ENCODE peak calls at places on chromosomes 11 and 22, in nine cellular contexts. One of them, this sample, is unnamed.

GRCh38 chr11:130636672-130637463 is 188.4 kb downstream of the ADAMTS15 start:
- DNase-seq in iris pigment epithelial cell: peak; percentile 90
- DNase-seq in H54: no peak
- DNase-seq in stomach: no peak
- DNase-seq in activated CD4-positive, alpha-beta T cell treated with anti-CD3 and anti-CD28 coated beads, Interleukin-2, amount 50 U/mL, for 48 hours: no peak
- DNase-seq in EL: peak; percentile 77
- DNase-seq in gastrocnemius medialis: no peak
- DNase-seq in tibial nerve: no peak
- DNase-seq in aorta: no peak
- DNase-seq in this sample: no peak

GRCh38 chr11:134357545-134357839 is 25.7 kb downstream of the GLB1L2 start:
- DNase-seq in iris pigment epithelial cell: no peak
- DNase-seq in tibial nerve: no peak
- DNase-seq in stomach: no peak
- DNase-seq in activated CD4-positive, alpha-beta T cell treated with anti-CD3 and anti-CD28 coated beads, Interleukin-2, amount 50 U/mL, for 48 hours: no peak
- DNase-seq in aorta: no peak
- DNase-seq in EL: no peak
- DNase-seq in gastrocnemius medialis: no peak
- DNase-seq in H54: no peak
- DNase-seq in this sample: no peak

GRCh38 chr11:1453611-1454386 is 32.8 kb downstream of the MOB2 start:
- DNase-seq in iris pigment epithelial cell: no peak
- DNase-seq in activated CD4-positive, alpha-beta T cell treated with anti-CD3 and anti-CD28 coated beads, Interleukin-2, amount 50 U/mL, for 48 hours: peak; percentile 7
- DNase-seq in gastrocnemius medialis: no peak
- DNase-seq in aorta: no peak
- DNase-seq in H54: no peak
- DNase-seq in tibial nerve: no peak
- DNase-seq in stomach: peak; percentile 76
- DNase-seq in EL: peak; percentile 25
- DNase-seq in this sample: no peak

GRCh38 chr11:12288212-12288933 is 89.0 kb upstream of the PARVA start:
- DNase-seq in gastrocnemius medialis: peak; percentile 55
- DNase-seq in tibial nerve: peak; percentile 80
- DNase-seq in iris pigment epithelial cell: peak; percentile 93
- DNase-seq in EL: peak; percentile 93
- DNase-seq in H54: peak; percentile 67
- DNase-seq in activated CD4-positive, alpha-beta T cell treated with anti-CD3 and anti-CD28 coated beads, Interleukin-2, amount 50 U/mL, for 48 hours: peak; percentile 60
- DNase-seq in stomach: peak; percentile 75
- DNase-seq in aorta: peak; percentile 95
- DNase-seq in this sample: no peak

GRCh38 chr11:115466122-115466521 is 38.1 kb downstream of the CADM1 start:
- DNase-seq in tibial nerve: no peak
- DNase-seq in aorta: no peak
- DNase-seq in stomach: no peak
- DNase-seq in activated CD4-positive, alpha-beta T cell treated with anti-CD3 and anti-CD28 coated beads, Interleukin-2, amount 50 U/mL, for 48 hours: no peak
- DNase-seq in H54: no peak
- DNase-seq in iris pigment epithelial cell: no peak
- DNase-seq in gastrocnemius medialis: no peak
- DNase-seq in EL: no peak
- DNase-seq in this sample: no peak

GRCh38 chr11:44621784-44622183 is 56.3 kb downstream of the CD82 start:
- DNase-seq in stomach: peak; percentile 15
- DNase-seq in gastrocnemius medialis: peak; percentile 8
- DNase-seq in aorta: peak; percentile 45
- DNase-seq in iris pigment epithelial cell: no peak
- DNase-seq in tibial nerve: no peak
- DNase-seq in EL: no peak
- DNase-seq in H54: no peak
- DNase-seq in activated CD4-positive, alpha-beta T cell treated with anti-CD3 and anti-CD28 coated beads, Interleukin-2, amount 50 U/mL, for 48 hours: no peak
- DNase-seq in this sample: no peak

GRCh38 chr11:92384316-92384715 is 159.7 kb downstream of the FAT3 start:
- DNase-seq in H54: no peak
- DNase-seq in tibial nerve: no peak
- DNase-seq in activated CD4-positive, alpha-beta T cell treated with anti-CD3 and anti-CD28 coated beads, Interleukin-2, amount 50 U/mL, for 48 hours: no peak
- DNase-seq in aorta: no peak
- DNase-seq in iris pigment epithelial cell: peak; percentile 13
- DNase-seq in stomach: no peak
- DNase-seq in gastrocnemius medialis: no peak
- DNase-seq in EL: peak; percentile 83
- DNase-seq in this sample: no peak

GRCh38 chr11:59918987-59919589 is 19.1 kb upstream of the OOSP1 start:
- DNase-seq in stomach: peak; percentile 58
- DNase-seq in iris pigment epithelial cell: peak; percentile 42
- DNase-seq in tibial nerve: peak; percentile 38
- DNase-seq in gastrocnemius medialis: no peak
- DNase-seq in aorta: no peak
- DNase-seq in EL: peak; percentile 76
- DNase-seq in H54: no peak
- DNase-seq in activated CD4-positive, alpha-beta T cell treated with anti-CD3 and anti-CD28 coated beads, Interleukin-2, amount 50 U/mL, for 48 hours: peak; percentile 15
- DNase-seq in this sample: no peak

GRCh38 chr11:27582686-27583085 is 76.1 kb upstream of the LIN7C start:
- DNase-seq in tibial nerve: no peak
- DNase-seq in EL: no peak
- DNase-seq in aorta: no peak
- DNase-seq in iris pigment epithelial cell: no peak
- DNase-seq in activated CD4-positive, alpha-beta T cell treated with anti-CD3 and anti-CD28 coated beads, Interleukin-2, amount 50 U/mL, for 48 hours: no peak
- DNase-seq in stomach: no peak
- DNase-seq in gastrocnemius medialis: no peak
- DNase-seq in H54: no peak
- DNase-seq in this sample: no peak

GRCh38 chr11:1931326-1931725 is 11.8 kb downstream of the TNNT3 start:
- DNase-seq in tibial nerve: no peak
- DNase-seq in gastrocnemius medialis: peak; percentile 58
- DNase-seq in aorta: peak; percentile 76
- DNase-seq in stomach: no peak
- DNase-seq in EL: no peak
- DNase-seq in H54: no peak
- DNase-seq in iris pigment epithelial cell: peak; percentile 52
- DNase-seq in activated CD4-positive, alpha-beta T cell treated with anti-CD3 and anti-CD28 coated beads, Interleukin-2, amount 50 U/mL, for 48 hours: no peak
- DNase-seq in this sample: no peak

GRCh38 chr22:48920776-48921241 is 906.9 kb downstream of the BRD1 start:
- DNase-seq in aorta: peak; percentile 48
- DNase-seq in iris pigment epithelial cell: no peak
- DNase-seq in gastrocnemius medialis: no peak
- DNase-seq in EL: no peak
- DNase-seq in H54: no peak
- DNase-seq in activated CD4-positive, alpha-beta T cell treated with anti-CD3 and anti-CD28 coated beads, Interleukin-2, amount 50 U/mL, for 48 hours: no peak
- DNase-seq in tibial nerve: no peak
- DNase-seq in stomach: peak; percentile 17
- DNase-seq in this sample: no peak

GRCh38 chr11:128621491-128622136 is 34.3 kb upstream of the ETS1 start:
- DNase-seq in stomach: no peak
- DNase-seq in gastrocnemius medialis: peak; percentile 58
- DNase-seq in H54: peak; percentile 54
- DNase-seq in iris pigment epithelial cell: peak; percentile 95
- DNase-seq in EL: peak; percentile 95
- DNase-seq in aorta: no peak
- DNase-seq in activated CD4-positive, alpha-beta T cell treated with anti-CD3 and anti-CD28 coated beads, Interleukin-2, amount 50 U/mL, for 48 hours: no peak
- DNase-seq in tibial nerve: no peak
- DNase-seq in this sample: no peak

GRCh38 chr11:72617080-72617744 is 57.0 kb downstream of the PDE2A start:
- DNase-seq in H54: peak; percentile 43
- DNase-seq in tibial nerve: peak; percentile 50
- DNase-seq in activated CD4-positive, alpha-beta T cell treated with anti-CD3 and anti-CD28 coated beads, Interleukin-2, amount 50 U/mL, for 48 hours: no peak
- DNase-seq in aorta: no peak
- DNase-seq in iris pigment epithelial cell: no peak
- DNase-seq in gastrocnemius medialis: peak; percentile 28
- DNase-seq in stomach: no peak
- DNase-seq in EL: peak; percentile 13
- DNase-seq in this sample: no peak

This sample was measured in activated B cell treated with CpG ODN at 0.5 μM for 24 hours.